ENCODE peak calls at places on chromosome 6, in ten cellular contexts. B is MM.1S, P is HCT116, D is H9, M is lower lobe of right lung, H is HL-60, K is RWPE1, R is mesendoderm, O is breast epithelium, J is pancreas. V is an unnamed sample.

GRCh38 chr6:89830385-89830809 is 717 bp downstream of the CASP8AP2 start:
- DNase-seq in B (no peak), K (peak; percentile 11), M (no peak), R (peak; percentile 39), O (no peak), P (no peak), H (no peak), J (no peak), D (no peak), V (no peak)

GRCh38 chr6:3987072-3987471 is 91.9 kb downstream of the FAM217A start:
- DNase-seq in R (peak; percentile 71), H (no peak), O (no peak), P (no peak), J (peak; percentile 36), D (peak; percentile 44), K (no peak), B (no peak), M (no peak), V (no peak)

GRCh38 chr6:41878961-41879405 is 16.2 kb downstream of the USP49 start:
- DNase-seq in H (no peak), D (no peak), J (no peak), R (no peak), K (no peak), P (no peak), M (no peak), B (no peak), O (no peak), V (no peak)

GRCh38 chr6:143279385-143279784 is 171.1 kb downstream of the ADAT2 start:
- DNase-seq in H (no peak), K (no peak), P (peak; percentile 13), D (peak; percentile 49), M (no peak), R (peak; percentile 69), O (no peak), J (peak; percentile 15), B (no peak), V (no peak)

GRCh38 chr6:23396934-23397333 is 729.1 kb upstream of the NRSN1 start:
- DNase-seq in D (no peak), H (no peak), K (no peak), B (no peak), J (no peak), R (no peak), P (no peak), O (no peak), M (no peak), V (no peak)

GRCh38 chr6:108438918-108439317 is 121.8 kb upstream of the FOXO3 start:
- DNase-seq in M (no peak), D (no peak), H (peak; percentile 74), R (no peak), P (no peak), B (no peak), K (no peak), J (no peak), O (no peak), V (no peak)

GRCh38 chr6:71294121-71294523 is 5.5 kb downstream of the OGFRL1 start:
- DNase-seq in D (no peak), B (no peak), H (no peak), J (peak; percentile 21), O (no peak), K (no peak), P (no peak), M (no peak), R (no peak), V (peak; percentile 15)

GRCh38 chr6:43951756-43952675 is 175.2 kb downstream of the MRPL14 start:
- DNase-seq in R (no peak), D (peak; percentile 25), M (no peak), B (no peak), O (no peak), K (no peak), P (no peak), J (no peak), H (peak; percentile 29), V (no peak)

GRCh38 chr6:79574636-79575035 is 37.4 kb upstream of the LCA5 start:
- DNase-seq in R (peak; percentile 90), K (peak; percentile 36), M (no peak), O (no peak), J (no peak), D (peak; percentile 39), P (peak; percentile 8), B (no peak), H (no peak), V (no peak)

GRCh38 chr6:75550544-75551167 is 51.0 kb upstream of the SENP6 start:
- DNase-seq in B (no peak), M (no peak), R (no peak), O (no peak), D (no peak), K (no peak), J (no peak), P (no peak), H (no peak), V (no peak)

GRCh38 chr6:85078071-85078470 is 313.7 kb upstream of the TBX18 start:
- DNase-seq in D (no peak), H (no peak), J (no peak), K (peak; percentile 74), O (no peak), R (peak; percentile 15), P (peak; percentile 26), M (no peak), B (no peak), V (no peak)

GRCh38 chr6:1497593-1498105 is 108.3 kb downstream of the FOXF2 start:
- DNase-seq in K (no peak), M (no peak), O (no peak), D (no peak), J (no peak), H (no peak), R (no peak), P (no peak), B (no peak), V (no peak)

GRCh38 chr6:40569162-40569920 is 17.8 kb downstream of the LRFN2 start:
- DNase-seq in H (no peak), B (no peak), M (no peak), K (no peak), R (peak; percentile 25), J (no peak), D (no peak), P (no peak), O (no peak), V (no peak)

GRCh38 chr6:52399511-52400315 is 20.4 kb upstream of the EFHC1 start:
- DNase-seq in P (no peak), K (peak; percentile 55), H (peak; percentile 35), B (peak; percentile 51), O (no peak), J (peak; percentile 42), R (peak; percentile 78), M (no peak), D (peak; percentile 55), V (no peak)

GRCh38 chr6:10384064-10384317 is 30.9 kb downstream of the TFAP2A start:
- DNase-seq in R (no peak), M (no peak), D (no peak), K (no peak), B (no peak), O (no peak), P (no peak), H (no peak), J (no peak), V (no peak)

DNA sequence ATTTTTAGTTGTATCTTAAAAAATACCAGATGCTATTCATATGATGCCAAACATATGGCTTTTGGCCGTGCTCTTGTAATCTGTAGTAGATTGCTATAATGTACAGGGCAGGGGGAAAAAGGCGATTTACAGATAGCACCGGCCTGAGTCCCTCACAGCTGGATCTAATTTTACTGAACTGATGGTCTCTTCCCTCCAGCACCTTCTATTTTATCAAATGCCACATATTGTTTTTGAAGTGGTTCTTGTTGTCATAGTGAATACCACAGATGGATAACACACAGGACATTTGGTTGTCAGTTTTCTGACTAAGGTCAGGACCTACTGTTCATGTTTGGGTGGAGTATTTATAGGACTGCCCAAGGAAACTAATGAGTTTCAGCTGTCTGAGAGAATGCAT is 48.3 kb downstream of the CENPW start:
- DNase-seq in B (no peak), J (no peak), M (no peak), P (no peak), R (no peak), D (no peak), H (no peak), K (no peak), O (no peak), V (no peak)
- H3K27ac ChIP-seq in B (no peak overlapping the region), J (no peak overlapping the region), M (no peak overlapping the region), P (no peak overlapping the region), R (no peak overlapping the region), D (no peak overlapping the region), H (no peak overlapping the region), K (no peak overlapping the region), O (no peak overlapping the region), V (no peak overlapping the region)

GRCh38 chr6:98824907-98825601 is 9.3 kb upstream of the POU3F2 start:
- DNase-seq in R (peak; percentile 67), D (peak; percentile 71), K (no peak), P (no peak), B (no peak), J (no peak), M (no peak), H (no peak), O (no peak), V (no peak)
- H3K27ac ChIP-seq in R (no peak overlapping the region), D (no peak overlapping the region), K (no peak overlapping the region), P (no peak overlapping the region), B (no peak overlapping the region), J (no peak overlapping the region), M (no peak overlapping the region), H (no peak overlapping the region), O (no peak overlapping the region), V (no peak overlapping the region)

GRCh38 chr6:33427585-33428218 is 7.8 kb downstream of the SYNGAP1 start:
- DNase-seq in B (no peak), D (peak; percentile 38), J (peak; percentile 56), R (peak; percentile 45), P (no peak), M (peak; percentile 77), H (peak; percentile 27), O (no peak), K (peak; percentile 38), V (peak; percentile 80)
- H3K27ac ChIP-seq in B (no peak overlapping the region), D (no peak overlapping the region), J (peak overlapping the region; percentile 19), R (no peak overlapping the region), P (peak overlapping the region; percentile 46), M (peak overlapping the region; percentile 90), H (no peak overlapping the region), O (peak overlapping the region; percentile 95), K (peak overlapping the region; percentile 99), V (peak overlapping the region; percentile 63)

GRCh38 chr6:35312763-35313125 is 15.1 kb downstream of the DEF6 start:
- DNase-seq in R (no peak), J (no peak), P (no peak), B (no peak), O (no peak), H (no peak), D (no peak), K (no peak), M (no peak), V (no peak)

GRCh38 chr6:35312076-35312762 is 14.6 kb downstream of the DEF6 start:
- DNase-seq in D (peak; percentile 23), R (no peak), H (no peak), O (no peak), B (no peak), M (no peak), J (no peak), K (no peak), P (no peak), V (no peak)

GRCh38 chr6:35309611-35310264 is 12.1 kb downstream of the DEF6 start:
- DNase-seq in O (no peak), K (no peak), J (no peak), P (no peak), M (no peak), D (peak; percentile 16), R (no peak), B (no peak), H (no peak), V (no peak)

GRCh38 chr6:35311390-35312075 is 13.9 kb downstream of the DEF6 start:
- DNase-seq in O (no peak), J (no peak), H (peak; percentile 54), D (peak; percentile 22), M (no peak), K (no peak), P (no peak), B (no peak), R (no peak), V (no peak)

GRCh38 chr6:35310265-35310831 is 12.7 kb downstream of the DEF6 start:
- DNase-seq in O (no peak), J (no peak), H (no peak), M (no peak), K (no peak), P (no peak), D (peak; percentile 8), B (no peak), R (no peak), V (no peak)
- H3K27ac ChIP-seq in O (no peak overlapping the region), J (no peak overlapping the region), H (peak overlapping the region; percentile 68), M (no peak overlapping the region), K (peak overlapping the region; percentile 9), P (no peak overlapping the region), D (no peak overlapping the region), B (no peak overlapping the region), R (no peak overlapping the region), V (no peak overlapping the region)

V was measured in substantia nigra.